ENCODE peak calls at places on chromosomes 2 and 18, in six cellular contexts. One of them, this sample, is unnamed.

GRCh38 chr2:202261531-202261930 is 4.0 kb upstream of the NOP58 start:
- DNase-seq in HepG2: no peak
- DNase-seq in A549: no peak
- DNase-seq in K562: no peak
- DNase-seq in WTC11: no peak
- DNase-seq in endothelial cell of umbilical vein: no peak
- DNase-seq in this sample: no peak

GRCh38 chr2:75464348-75464946 is 96.3 kb downstream of the EVA1A start:
- DNase-seq in HepG2: peak
- DNase-seq in A549: peak
- DNase-seq in K562: peak
- DNase-seq in WTC11: no peak
- DNase-seq in endothelial cell of umbilical vein: peak
- DNase-seq in this sample: no peak

GRCh38 chr2:54598347-54599325 is 124.8 kb upstream of the EML6 start:
- DNase-seq in HepG2: no peak
- DNase-seq in A549: no peak
- DNase-seq in K562: no peak
- DNase-seq in WTC11: no peak
- DNase-seq in endothelial cell of umbilical vein: no peak
- DNase-seq in this sample: no peak

GRCh38 chr2:227310756-227311110 is 14.3 kb upstream of the MFF start:
- DNase-seq in HepG2: peak
- DNase-seq in A549: no peak
- DNase-seq in K562: no peak
- DNase-seq in WTC11: no peak
- DNase-seq in endothelial cell of umbilical vein: no peak
- DNase-seq in this sample: no peak

GRCh38 chr2:172430671-172431070 is 3.3 kb downstream of the ITGA6 start:
- DNase-seq in HepG2: no peak
- DNase-seq in A549: no peak
- DNase-seq in K562: peak
- DNase-seq in WTC11: no peak
- DNase-seq in endothelial cell of umbilical vein: no peak
- DNase-seq in this sample: no peak

GRCh38 chr2:152523091-152523490 is 188.1 kb downstream of the FMNL2 start:
- DNase-seq in HepG2: no peak
- DNase-seq in A549: no peak
- DNase-seq in K562: no peak
- DNase-seq in WTC11: no peak
- DNase-seq in endothelial cell of umbilical vein: peak
- DNase-seq in this sample: no peak

GRCh38 chr2:74625658-74626425 is 22.3 kb downstream of the M1AP start:
- DNase-seq in HepG2: no peak
- DNase-seq in A549: no peak
- DNase-seq in K562: no peak
- DNase-seq in WTC11: no peak
- DNase-seq in endothelial cell of umbilical vein: no peak
- DNase-seq in this sample: no peak

GRCh38 chr2:98014379-98014778 is 18.6 kb upstream of the TMEM131 start:
- DNase-seq in HepG2: no peak
- DNase-seq in A549: no peak
- DNase-seq in K562: no peak
- DNase-seq in WTC11: no peak
- DNase-seq in endothelial cell of umbilical vein: no peak
- DNase-seq in this sample: no peak

GRCh38 chr2:64018715-64019082 is 529 bp downstream of the VPS54 start:
- DNase-seq in HepG2: no peak
- DNase-seq in A549: no peak
- DNase-seq in K562: no peak
- DNase-seq in WTC11: no peak
- DNase-seq in endothelial cell of umbilical vein: no peak
- DNase-seq in this sample: peak

GRCh38 chr2:42342061-42342794 is 18.8 kb downstream of the COX7A2L start:
- DNase-seq in HepG2: peak
- DNase-seq in A549: no peak
- DNase-seq in K562: no peak
- DNase-seq in WTC11: no peak
- DNase-seq in endothelial cell of umbilical vein: peak
- DNase-seq in this sample: no peak

GRCh38 chr2:8692783-8693768 is 11.2 kb downstream of the ID2 start:
- DNase-seq in HepG2: peak
- DNase-seq in A549: peak
- DNase-seq in K562: peak
- DNase-seq in WTC11: peak
- DNase-seq in endothelial cell of umbilical vein: peak
- DNase-seq in this sample: no peak

GRCh38 chr2:127463155-127463991 is 45.1 kb downstream of the PROC start:
- DNase-seq in HepG2: no peak
- DNase-seq in A549: no peak
- DNase-seq in K562: no peak
- DNase-seq in WTC11: peak
- DNase-seq in endothelial cell of umbilical vein: no peak
- DNase-seq in this sample: peak

GRCh38 chr2:237271698-237272097 is 142.3 kb downstream of the COL6A3 start:
- DNase-seq in HepG2: no peak
- DNase-seq in A549: no peak
- DNase-seq in K562: no peak
- DNase-seq in WTC11: no peak
- DNase-seq in endothelial cell of umbilical vein: no peak
- DNase-seq in this sample: no peak

GRCh38 chr2:224517963-224518362 is 67.2 kb downstream of the CUL3 start:
- DNase-seq in HepG2: no peak
- DNase-seq in A549: no peak
- DNase-seq in K562: no peak
- DNase-seq in WTC11: no peak
- DNase-seq in endothelial cell of umbilical vein: no peak
- DNase-seq in this sample: no peak

GRCh38 chr18:49681387-49681786 is 119.5 kb downstream of the LIPG start:
- DNase-seq in HepG2: peak
- DNase-seq in A549: no peak
- DNase-seq in K562: no peak
- DNase-seq in WTC11: no peak
- DNase-seq in endothelial cell of umbilical vein: no peak
- DNase-seq in this sample: no peak

GRCh38 chr18:76348267-76349066 is 146.6 kb downstream of the ZNF516 start:
- DNase-seq in HepG2: peak
- DNase-seq in A549: no peak
- DNase-seq in K562: no peak
- DNase-seq in WTC11: no peak
- DNase-seq in endothelial cell of umbilical vein: no peak
- DNase-seq in this sample: no peak

GRCh38 chr2:8447610-8448221 is 234.1 kb upstream of the ID2 start:
- DNase-seq in HepG2: no peak
- DNase-seq in A549: peak
- DNase-seq in K562: no peak
- DNase-seq in WTC11: no peak
- DNase-seq in endothelial cell of umbilical vein: no peak
- DNase-seq in this sample: no peak

GRCh38 chr2:160317113-160318099 is 117.3 kb upstream of the ITGB6 start:
- DNase-seq in HepG2: no peak
- DNase-seq in A549: no peak
- DNase-seq in K562: no peak
- DNase-seq in WTC11: no peak
- DNase-seq in endothelial cell of umbilical vein: no peak
- DNase-seq in this sample: no peak

GRCh38 chr2:48600204-48600813 is 17.3 kb upstream of the GTF2A1L start:
- DNase-seq in HepG2: peak
- DNase-seq in A549: no peak
- DNase-seq in K562: peak
- DNase-seq in WTC11: no peak
- DNase-seq in endothelial cell of umbilical vein: peak
- DNase-seq in this sample: no peak

GRCh38 chr18:10142496-10143160 is 228.8 kb downstream of the VAPA start:
- DNase-seq in HepG2: no peak
- DNase-seq in A549: peak
- DNase-seq in K562: no peak
- DNase-seq in WTC11: no peak
- DNase-seq in endothelial cell of umbilical vein: peak
- DNase-seq in this sample: peak

GRCh38 chr2:62672601-62673000 is 32.9 kb upstream of the EHBP1 start:
- DNase-seq in HepG2: peak
- DNase-seq in A549: peak
- DNase-seq in K562: no peak
- DNase-seq in WTC11: peak
- DNase-seq in endothelial cell of umbilical vein: no peak
- DNase-seq in this sample: peak

GRCh38 chr2:197185676-197186075 is 124.9 kb downstream of the ANKRD44 start:
- DNase-seq in HepG2: no peak
- DNase-seq in A549: no peak
- DNase-seq in K562: no peak
- DNase-seq in WTC11: no peak
- DNase-seq in endothelial cell of umbilical vein: no peak
- DNase-seq in this sample: no peak

GRCh38 chr2:197184959-197185586 is 125.5 kb downstream of the ANKRD44 start:
- DNase-seq in HepG2: no peak
- DNase-seq in A549: no peak
- DNase-seq in K562: no peak
- DNase-seq in WTC11: no peak
- DNase-seq in endothelial cell of umbilical vein: no peak
- DNase-seq in this sample: no peak

GRCh38 chr2:197191177-197191947 is 119.2 kb downstream of the ANKRD44 start:
- DNase-seq in HepG2: peak
- DNase-seq in A549: peak
- DNase-seq in K562: peak
- DNase-seq in WTC11: no peak
- DNase-seq in endothelial cell of umbilical vein: peak
- DNase-seq in this sample: no peak

GRCh38 chr2:197191948-197192338 is 118.6 kb downstream of the ANKRD44 start:
- DNase-seq in HepG2: no peak
- DNase-seq in A549: no peak
- DNase-seq in K562: no peak
- DNase-seq in WTC11: no peak
- DNase-seq in endothelial cell of umbilical vein: no peak
- DNase-seq in this sample: no peak

GRCh38 chr2:197189770-197190434 is 120.7 kb downstream of the ANKRD44 start:
- DNase-seq in HepG2: no peak
- DNase-seq in A549: no peak
- DNase-seq in K562: no peak
- DNase-seq in WTC11: no peak
- DNase-seq in endothelial cell of umbilical vein: no peak
- DNase-seq in this sample: no peak
- TF ChIP-seq JUN in HepG2: no peak
- TF ChIP-seq JUN in A549: no peak
- TF ChIP-seq JUN in K562: no peak
- TF ChIP-seq JUN in WTC11: no peak
- TF ChIP-seq JUN in endothelial cell of umbilical vein: no peak
- TF ChIP-seq JUN in this sample: no peak

GRCh38 chr2:81324046-81324445 is 1019.5 kb upstream of the LRRTM1 start:
- DNase-seq in HepG2: peak
- DNase-seq in A549: no peak
- DNase-seq in K562: no peak
- DNase-seq in WTC11: peak
- DNase-seq in endothelial cell of umbilical vein: no peak
- DNase-seq in this sample: peak
- TF ChIP-seq JUN in HepG2: no peak
- TF ChIP-seq JUN in A549: no peak
- TF ChIP-seq JUN in K562: no peak
- TF ChIP-seq JUN in WTC11: no peak
- TF ChIP-seq JUN in endothelial cell of umbilical vein: no peak
- TF ChIP-seq JUN in this sample: no peak

DNA sequence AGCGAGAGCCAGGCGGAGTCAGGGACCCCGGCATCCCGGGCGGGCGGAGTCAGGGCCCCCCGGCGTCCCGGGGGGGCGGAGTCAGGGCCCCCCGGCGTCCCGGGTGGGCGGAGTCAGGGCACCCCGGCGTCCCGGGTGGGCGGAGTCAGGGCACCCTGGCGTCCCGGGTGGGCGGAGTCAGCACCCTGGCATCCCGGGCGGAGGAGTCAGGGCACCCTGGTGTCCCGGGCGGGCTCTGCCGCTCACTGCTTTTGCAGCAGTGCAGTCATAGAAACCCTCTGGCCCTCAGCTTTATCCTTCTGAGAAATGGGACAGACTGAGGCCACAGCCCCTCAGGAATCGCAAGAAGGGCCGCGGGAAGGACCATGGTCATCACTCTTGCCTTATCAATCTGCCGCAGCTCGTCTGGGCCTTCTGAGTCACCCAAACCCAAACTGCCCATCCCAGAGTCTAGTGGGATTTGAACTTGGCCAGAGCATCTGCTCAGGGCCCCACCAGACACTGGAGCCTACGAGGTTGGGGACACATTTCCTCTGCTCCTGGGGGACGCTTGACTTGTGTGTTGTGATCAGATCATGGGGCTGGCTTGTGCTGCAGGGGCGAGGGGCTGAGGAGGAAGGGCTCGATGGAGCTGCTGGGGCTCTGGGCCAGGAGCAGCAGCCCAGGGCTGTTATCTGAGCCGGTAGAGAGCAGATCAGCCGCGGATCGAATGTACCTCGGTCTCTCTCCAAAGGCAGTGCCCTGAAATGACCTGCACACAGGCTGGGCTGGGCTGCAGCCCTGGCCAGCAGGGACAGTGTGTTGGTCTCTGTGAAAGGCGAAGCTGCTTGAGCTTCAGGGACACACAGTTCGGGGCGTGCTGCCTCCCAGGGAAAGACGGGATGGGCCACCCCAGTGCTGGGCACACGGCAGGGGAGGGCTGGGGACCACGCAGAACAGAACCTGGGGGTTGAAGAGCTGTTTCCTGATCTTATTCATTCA is 290.1 kb upstream of the HDAC4 start:
- DNase-seq in HepG2: no peak
- DNase-seq in A549: no peak
- DNase-seq in K562: peak
- DNase-seq in WTC11: no peak
- DNase-seq in endothelial cell of umbilical vein: no peak
- DNase-seq in this sample: no peak
- TF ChIP-seq JUN in HepG2: no peak
- TF ChIP-seq JUN in A549: no peak
- TF ChIP-seq JUN in K562: no peak
- TF ChIP-seq JUN in WTC11: no peak
- TF ChIP-seq JUN in endothelial cell of umbilical vein: no peak
- TF ChIP-seq JUN in this sample: no peak

DNA sequence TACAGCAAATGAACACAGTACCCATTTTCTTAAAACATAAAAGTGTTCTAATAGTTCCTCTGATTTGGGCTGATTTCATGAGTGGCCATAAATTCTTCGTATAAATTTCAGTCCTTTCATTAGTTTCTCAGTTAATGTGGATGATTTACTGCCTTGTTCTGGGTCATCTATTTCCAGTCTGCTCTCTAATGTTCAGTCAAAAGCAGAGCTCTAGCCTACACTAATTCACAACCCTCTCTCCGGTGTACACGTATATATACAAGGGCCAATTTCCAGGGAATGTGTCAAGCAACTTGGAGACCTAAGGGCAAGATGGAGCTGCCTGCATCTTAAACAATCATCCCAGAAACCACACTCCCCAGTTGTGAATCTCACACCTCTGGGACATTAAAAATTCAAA is 281.0 kb downstream of the STK39 start:
- DNase-seq in HepG2: no peak
- DNase-seq in A549: no peak
- DNase-seq in K562: no peak
- DNase-seq in WTC11: no peak
- DNase-seq in endothelial cell of umbilical vein: no peak
- DNase-seq in this sample: no peak
- TF ChIP-seq JUN in HepG2: no peak
- TF ChIP-seq JUN in A549: no peak
- TF ChIP-seq JUN in K562: no peak
- TF ChIP-seq JUN in WTC11: no peak
- TF ChIP-seq JUN in endothelial cell of umbilical vein: no peak
- TF ChIP-seq JUN in this sample: no peak

GRCh38 chr2:16608661-16609643 is 56.7 kb downstream of the CYRIA start:
- DNase-seq in HepG2: peak
- DNase-seq in A549: peak
- DNase-seq in K562: peak
- DNase-seq in WTC11: peak
- DNase-seq in endothelial cell of umbilical vein: peak
- DNase-seq in this sample: peak
- TF ChIP-seq JUN in HepG2: no peak
- TF ChIP-seq JUN in A549: no peak
- TF ChIP-seq JUN in K562: no peak
- TF ChIP-seq JUN in WTC11: no peak
- TF ChIP-seq JUN in endothelial cell of umbilical vein: no peak
- TF ChIP-seq JUN in this sample: no peak

This sample was measured in H1.